ENCODE peak calls at places on chromosomes 2 and 18, in six cellular contexts. One of them, this sample, is unnamed.

GRCh38 chr2:45962522-45962921 is 311.0 kb downstream of the PRKCE start:
- DNase-seq in H9: no peak
- DNase-seq in H1: no peak
- DNase-seq in IMR-90: peak
- DNase-seq in mesenchymal stem cell: peak
- DNase-seq in trophoblast cell: no peak
- DNase-seq in this sample: no peak

GRCh38 chr18:44741551-44741950 is 60.9 kb downstream of the SETBP1 start:
- DNase-seq in H9: no peak
- DNase-seq in H1: no peak
- DNase-seq in IMR-90: no peak
- DNase-seq in mesenchymal stem cell: no peak
- DNase-seq in trophoblast cell: no peak
- DNase-seq in this sample: no peak

GRCh38 chr2:227320305-227321094 is 4.6 kb upstream of the MFF start:
- DNase-seq in H9: no peak
- DNase-seq in H1: no peak
- DNase-seq in IMR-90: no peak
- DNase-seq in mesenchymal stem cell: no peak
- DNase-seq in trophoblast cell: no peak
- DNase-seq in this sample: no peak

GRCh38 chr2:797993-798392 is 120.8 kb upstream of the TMEM18 start:
- DNase-seq in H9: no peak
- DNase-seq in H1: no peak
- DNase-seq in IMR-90: no peak
- DNase-seq in mesenchymal stem cell: no peak
- DNase-seq in trophoblast cell: no peak
- DNase-seq in this sample: no peak

GRCh38 chr2:60861736-60862135 is 19.6 kb upstream of the REL start:
- DNase-seq in H9: no peak
- DNase-seq in H1: no peak
- DNase-seq in IMR-90: no peak
- DNase-seq in mesenchymal stem cell: no peak
- DNase-seq in trophoblast cell: no peak
- DNase-seq in this sample: no peak

GRCh38 chr2:98880266-98881152 is 55.5 kb downstream of the CRACDL start:
- DNase-seq in H9: no peak
- DNase-seq in H1: no peak
- DNase-seq in IMR-90: no peak
- DNase-seq in mesenchymal stem cell: no peak
- DNase-seq in trophoblast cell: no peak
- DNase-seq in this sample: no peak

GRCh38 chr2:237383991-237384671 is 29.8 kb downstream of the COL6A3 start:
- DNase-seq in H9: no peak
- DNase-seq in H1: no peak
- DNase-seq in IMR-90: peak
- DNase-seq in mesenchymal stem cell: peak
- DNase-seq in trophoblast cell: no peak
- DNase-seq in this sample: no peak

GRCh38 chr2:177147834-177148233 is 64.8 kb upstream of the HNRNPA3 start:
- DNase-seq in H9: no peak
- DNase-seq in H1: no peak
- DNase-seq in IMR-90: no peak
- DNase-seq in mesenchymal stem cell: no peak
- DNase-seq in trophoblast cell: no peak
- DNase-seq in this sample: no peak

GRCh38 chr2:196234672-196235071 is 63.3 kb upstream of the STK17B start:
- DNase-seq in H9: no peak
- DNase-seq in H1: no peak
- DNase-seq in IMR-90: peak
- DNase-seq in mesenchymal stem cell: peak
- DNase-seq in trophoblast cell: peak
- DNase-seq in this sample: no peak

GRCh38 chr2:70931376-70932000 is 4.2 kb upstream of the ATP6V1B1 start:
- DNase-seq in H9: peak
- DNase-seq in H1: no peak
- DNase-seq in IMR-90: no peak
- DNase-seq in mesenchymal stem cell: no peak
- DNase-seq in trophoblast cell: no peak
- DNase-seq in this sample: no peak

GRCh38 chr2:41907716-41908328 is 140.0 kb upstream of the PKDCC start:
- DNase-seq in H9: no peak
- DNase-seq in H1: no peak
- DNase-seq in IMR-90: peak
- DNase-seq in mesenchymal stem cell: peak
- DNase-seq in trophoblast cell: no peak
- DNase-seq in this sample: no peak

GRCh38 chr2:231050018-231050901 is 6.4 kb upstream of the PSMD1 start:
- DNase-seq in H9: no peak
- DNase-seq in H1: no peak
- DNase-seq in IMR-90: no peak
- DNase-seq in mesenchymal stem cell: peak
- DNase-seq in trophoblast cell: no peak
- DNase-seq in this sample: no peak

GRCh38 chr18:58666176-58666575 is 5.1 kb upstream of the MALT1 start:
- DNase-seq in H9: no peak
- DNase-seq in H1: no peak
- DNase-seq in IMR-90: no peak
- DNase-seq in mesenchymal stem cell: no peak
- DNase-seq in trophoblast cell: no peak
- DNase-seq in this sample: no peak

GRCh38 chr2:60886962-60887361 is 5.6 kb downstream of the REL start:
- DNase-seq in H9: no peak
- DNase-seq in H1: no peak
- DNase-seq in IMR-90: no peak
- DNase-seq in mesenchymal stem cell: no peak
- DNase-seq in trophoblast cell: no peak
- DNase-seq in this sample: no peak

GRCh38 chr2:61282104-61282590 is 120.2 kb downstream of the C2orf74 start:
- DNase-seq in H9: no peak
- DNase-seq in H1: no peak
- DNase-seq in IMR-90: no peak
- DNase-seq in mesenchymal stem cell: no peak
- DNase-seq in trophoblast cell: no peak
- DNase-seq in this sample: no peak

GRCh38 chr2:231933916-231934401 is 7.8 kb upstream of the NPPC start:
- DNase-seq in H9: no peak
- DNase-seq in H1: no peak
- DNase-seq in IMR-90: no peak
- DNase-seq in mesenchymal stem cell: no peak
- DNase-seq in trophoblast cell: no peak
- DNase-seq in this sample: no peak

GRCh38 chr2:219252900-219253752 is at the start of gene TUBA4B:
- DNase-seq in H9: peak
- DNase-seq in H1: no peak
- DNase-seq in IMR-90: peak
- DNase-seq in mesenchymal stem cell: peak
- DNase-seq in trophoblast cell: no peak
- DNase-seq in this sample: no peak

GRCh38 chr2:168203762-168204693 is 43.4 kb downstream of the STK39 start:
- DNase-seq in H9: peak
- DNase-seq in H1: peak
- DNase-seq in IMR-90: no peak
- DNase-seq in mesenchymal stem cell: no peak
- DNase-seq in trophoblast cell: no peak
- DNase-seq in this sample: no peak

DNA sequence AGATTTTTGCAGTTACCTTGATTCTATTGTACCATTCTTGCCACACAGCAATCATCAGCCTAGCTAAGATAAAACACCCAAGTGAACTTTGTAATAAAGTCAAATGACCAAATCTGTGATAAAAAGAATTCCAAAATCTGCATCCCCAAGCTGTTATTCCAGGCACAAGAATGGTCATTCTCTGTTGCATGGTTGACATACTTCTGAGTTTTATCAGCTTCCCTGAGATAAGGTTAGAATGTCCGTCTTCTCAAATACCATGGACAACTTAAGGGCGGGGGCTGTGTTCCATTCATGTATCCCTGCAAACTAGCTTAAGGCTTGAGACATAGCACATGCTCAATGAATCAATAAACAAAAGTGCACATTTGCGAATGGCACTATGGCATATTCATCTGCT is 8.1 kb upstream of the BMP10 start:
- DNase-seq in H9: no peak
- DNase-seq in H1: no peak
- DNase-seq in IMR-90: peak
- DNase-seq in mesenchymal stem cell: no peak
- DNase-seq in trophoblast cell: peak
- DNase-seq in this sample: no peak
- H3K4ac ChIP-seq in H9: no peak
- H3K4ac ChIP-seq in H1: no peak
- H3K4ac ChIP-seq in IMR-90: peak
- H3K4ac ChIP-seq in mesenchymal stem cell: no peak
- H3K4ac ChIP-seq in trophoblast cell: no peak
- H3K4ac ChIP-seq in this sample: no peak

GRCh38 chr2:103469800-103470199 is 708.0 kb downstream of the TMEM182 start:
- DNase-seq in H9: no peak
- DNase-seq in H1: no peak
- DNase-seq in IMR-90: no peak
- DNase-seq in mesenchymal stem cell: no peak
- DNase-seq in trophoblast cell: no peak
- DNase-seq in this sample: no peak
- H4K91ac ChIP-seq in H9: no peak
- H4K91ac ChIP-seq in H1: no peak
- H4K91ac ChIP-seq in IMR-90: no peak
- H4K91ac ChIP-seq in mesenchymal stem cell: no peak
- H4K91ac ChIP-seq in trophoblast cell: no peak
- H4K91ac ChIP-seq in this sample: no peak

DNA sequence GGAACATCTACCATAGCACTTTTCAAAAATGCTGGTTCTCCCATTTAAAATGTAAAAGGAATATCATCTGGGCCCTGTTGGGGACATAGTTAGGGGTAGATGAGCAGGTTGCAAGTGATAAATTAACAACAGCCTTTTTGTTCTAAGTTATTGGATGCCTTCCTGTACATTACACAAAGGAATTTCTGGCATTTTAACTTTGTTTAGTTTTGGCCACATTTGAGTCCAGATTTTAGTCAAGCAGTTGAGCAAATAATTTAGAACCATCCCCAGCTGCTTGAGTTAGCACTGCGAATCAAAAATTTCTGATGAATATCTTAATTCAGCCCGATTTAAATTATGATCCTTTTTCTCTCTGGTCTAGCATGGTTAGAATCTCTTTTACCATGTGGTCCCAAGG is 124.4 kb downstream of the TTC27 start:
- DNase-seq in H9: no peak
- DNase-seq in H1: no peak
- DNase-seq in IMR-90: peak
- DNase-seq in mesenchymal stem cell: no peak
- DNase-seq in trophoblast cell: no peak
- DNase-seq in this sample: no peak
- H3K4me2 ChIP-seq in H9: no peak
- H3K4me2 ChIP-seq in H1: no peak
- H3K4me2 ChIP-seq in IMR-90: peak
- H3K4me2 ChIP-seq in mesenchymal stem cell: no peak
- H3K4me2 ChIP-seq in trophoblast cell: no peak
- H3K4me2 ChIP-seq in this sample: no peak

GRCh38 chr2:241149675-241149924 is 328 bp upstream of the PASK start:
- DNase-seq in H9: no peak
- DNase-seq in H1: no peak
- DNase-seq in IMR-90: no peak
- DNase-seq in mesenchymal stem cell: no peak
- DNase-seq in trophoblast cell: no peak
- DNase-seq in this sample: no peak

GRCh38 chr2:241149925-241150659 is at the start of gene PPP1R7:
- DNase-seq in H9: peak
- DNase-seq in H1: peak
- DNase-seq in IMR-90: peak
- DNase-seq in mesenchymal stem cell: peak
- DNase-seq in trophoblast cell: peak
- DNase-seq in this sample: peak

GRCh38 chr2:241148239-241148638 is 1.0 kb downstream of the PASK start:
- DNase-seq in H9: no peak
- DNase-seq in H1: no peak
- DNase-seq in IMR-90: no peak
- DNase-seq in mesenchymal stem cell: no peak
- DNase-seq in trophoblast cell: no peak
- DNase-seq in this sample: no peak

GRCh38 chr2:241147336-241147735 is 1.9 kb downstream of the PASK start:
- DNase-seq in H9: no peak
- DNase-seq in H1: no peak
- DNase-seq in IMR-90: no peak
- DNase-seq in mesenchymal stem cell: no peak
- DNase-seq in trophoblast cell: no peak
- DNase-seq in this sample: no peak

DNA sequence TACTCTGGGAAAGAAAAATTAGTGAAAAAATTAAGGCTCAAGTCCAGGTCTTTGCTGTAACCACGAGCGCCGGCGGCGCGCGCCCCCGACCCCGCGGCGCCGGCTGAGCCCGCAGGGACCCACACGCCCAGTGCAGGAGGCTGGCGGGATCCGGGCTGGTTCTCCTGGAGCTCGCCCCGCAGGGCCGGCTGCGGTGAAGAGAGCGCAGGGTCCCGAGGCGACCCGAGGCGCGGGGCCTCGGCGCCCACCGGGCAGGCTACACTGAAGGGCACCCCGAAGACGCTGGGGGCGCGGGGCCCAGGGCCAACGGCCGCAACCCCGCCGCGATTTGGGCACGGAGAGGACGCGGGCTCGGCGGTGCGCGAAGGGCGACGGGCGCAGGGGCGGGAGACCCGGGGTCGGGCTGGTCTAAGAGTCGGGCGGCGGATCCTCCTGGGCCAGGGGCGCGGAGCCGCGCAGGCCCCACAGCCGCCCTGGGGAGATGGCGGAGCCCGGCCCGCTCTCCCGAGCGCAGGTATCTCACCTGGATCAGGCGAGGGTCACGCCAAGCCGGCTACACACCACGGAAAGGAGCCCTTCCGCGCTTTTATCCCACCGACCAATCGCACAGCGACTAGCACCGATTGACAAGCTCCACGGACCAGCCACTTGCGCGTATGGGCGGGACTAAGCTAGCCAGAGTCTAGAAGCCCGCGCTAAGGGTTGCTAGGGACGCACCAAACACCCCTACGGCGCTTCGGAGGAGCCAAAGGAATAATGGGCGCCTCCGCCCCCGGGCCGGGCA is at the start of gene PASK:
- DNase-seq in H9: peak
- DNase-seq in H1: peak
- DNase-seq in IMR-90: peak
- DNase-seq in mesenchymal stem cell: peak
- DNase-seq in trophoblast cell: peak
- DNase-seq in this sample: peak
- H3K4ac ChIP-seq in H9: no peak
- H3K4ac ChIP-seq in H1: peak
- H3K4ac ChIP-seq in IMR-90: no peak
- H3K4ac ChIP-seq in mesenchymal stem cell: no peak
- H3K4ac ChIP-seq in trophoblast cell: no peak
- H3K4ac ChIP-seq in this sample: peak